ENCODE peak calls at places on chromosome 11, in six cellular contexts. J is iris pigment epithelial cell, O is GM23248, I is ELR, N is hippocampal formation, W is mammary epithelial cell. R is an unnamed sample.

GRCh38 chr11:17827006-17827405 is 92.4 kb downstream of the KCNC1 start:
- DNase-seq in J (peak; percentile 11), O (no peak), I (peak; percentile 36), N (no peak), W (no peak), R (no peak)

GRCh38 chr11:6876914-6877313 is 489 bp downstream of the OR10A4 start:
- DNase-seq in J (no peak), O (no peak), I (no peak), N (no peak), W (no peak), R (no peak)

GRCh38 chr11:44080951-44081350 is 14.5 kb upstream of the EXT2 start:
- DNase-seq in J (no peak), O (no peak), I (no peak), N (no peak), W (no peak), R (no peak)

GRCh38 chr11:1867381-1867780 is 14.5 kb downstream of the LSP1 start:
- DNase-seq in J (no peak), O (no peak), I (no peak), N (no peak), W (no peak), R (no peak)

GRCh38 chr11:75195164-75195962 is 44.5 kb downstream of the SLCO2B1 start:
- DNase-seq in J (no peak), O (no peak), I (no peak), N (no peak), W (no peak), R (no peak)

GRCh38 chr11:43989162-43989961 is 46.9 kb downstream of the C11orf96 start:
- DNase-seq in J (no peak), O (no peak), I (no peak), N (no peak), W (no peak), R (no peak)

GRCh38 chr11:107587306-107587979 is 3.5 kb upstream of the ELMOD1 start:
- DNase-seq in J (peak; percentile 59), O (peak; percentile 43), I (peak; percentile 85), N (no peak), W (peak; percentile 32), R (no peak)

GRCh38 chr11:27868226-27868625 is 168.0 kb upstream of the BDNF start:
- DNase-seq in J (peak; percentile 10), O (no peak), I (no peak), N (no peak), W (no peak), R (no peak)

GRCh38 chr11:82059505-82059904 is 674.2 kb downstream of the FAM181B start:
- DNase-seq in J (no peak), O (no peak), I (no peak), N (no peak), W (no peak), R (no peak)

GRCh38 chr11:9752091-9752490 is 88.2 kb downstream of the SWAP70 start:
- DNase-seq in J (peak; percentile 82), O (peak; percentile 27), I (peak; percentile 52), N (no peak), W (no peak), R (no peak)

GRCh38 chr11:89608234-89608966 is 101.7 kb upstream of the TRIM77 start:
- DNase-seq in J (no peak), O (no peak), I (no peak), N (no peak), W (no peak), R (no peak)

GRCh38 chr11:71302534-71302909 is 50.1 kb upstream of the SHANK2 start:
- DNase-seq in J (no peak), O (no peak), I (no peak), N (no peak), W (no peak), R (no peak)

GRCh38 chr11:63845305-63845704 is 6.4 kb downstream of the MARK2 start:
- DNase-seq in J (peak; percentile 88), O (peak; percentile 87), I (peak; percentile 75), N (peak; percentile 40), W (peak; percentile 91), R (peak; percentile 61)

GRCh38 chr11:116927163-116927772 is 89.8 kb upstream of the APOA1 start:
- DNase-seq in J (no peak), O (peak; percentile 18), I (peak; percentile 43), N (no peak), W (no peak), R (no peak)

GRCh38 chr11:123451183-123451907 is 21.3 kb downstream of the GRAMD1B start:
- DNase-seq in J (no peak), O (no peak), I (no peak), N (no peak), W (no peak), R (no peak)

GRCh38 chr11:10457901-10458300 is 2.8 kb downstream of the AMPD3 start:
- DNase-seq in J (no peak), O (no peak), I (no peak), N (no peak), W (no peak), R (no peak)

GRCh38 chr11:131867457-131868257 is 497.2 kb downstream of the NTM start:
- DNase-seq in J (peak; percentile 84), O (peak; percentile 86), I (peak; percentile 87), N (peak; percentile 66), W (peak; percentile 70), R (no peak)

GRCh38 chr11:73171762-73172161 is 29.6 kb upstream of the FCHSD2 start:
- DNase-seq in J (no peak), O (peak; percentile 32), I (no peak), N (no peak), W (no peak), R (no peak)

GRCh38 chr11:69360606-69361005 is 66.7 kb downstream of the MYEOV start:
- DNase-seq in J (no peak), O (no peak), I (no peak), N (no peak), W (no peak), R (no peak)

GRCh38 chr11:3614742-3615171 is 27.0 kb downstream of the ART5 start:
- DNase-seq in J (no peak), O (peak; percentile 55), I (peak; percentile 6), N (no peak), W (peak; percentile 43), R (peak; percentile 14)

R was measured in epithelial cell of prostate.